ENCODE peak calls at places on chromosomes 5 and 9, in six cellular contexts. One of them, this sample, is unnamed.

GRCh38 chr9:38026021-38026809 is 42.8 kb downstream of the SHB start:
- DNase-seq in cardiac fibroblast: peak; percentile 90
- DNase-seq in glutamatergic neuron: peak; percentile 82
- DNase-seq in CD4-positive, alpha-beta T cell: no peak
- DNase-seq in HCT116: no peak
- DNase-seq in GM13977: no peak
- DNase-seq in this sample: peak; percentile 17

GRCh38 chr9:95727947-95728546 is 147.4 kb upstream of the ERCC6L2 start:
- DNase-seq in cardiac fibroblast: no peak
- DNase-seq in glutamatergic neuron: no peak
- DNase-seq in CD4-positive, alpha-beta T cell: no peak
- DNase-seq in HCT116: no peak
- DNase-seq in GM13977: no peak
- DNase-seq in this sample: no peak

GRCh38 chr9:121989010-121989409 is 104.1 kb downstream of the TTLL11 start:
- DNase-seq in cardiac fibroblast: peak; percentile 33
- DNase-seq in glutamatergic neuron: peak; percentile 46
- DNase-seq in CD4-positive, alpha-beta T cell: no peak
- DNase-seq in HCT116: no peak
- DNase-seq in GM13977: no peak
- DNase-seq in this sample: peak; percentile 20

GRCh38 chr5:65163698-65164097 is 318.0 kb downstream of the ADAMTS6 start:
- DNase-seq in cardiac fibroblast: no peak
- DNase-seq in glutamatergic neuron: no peak
- DNase-seq in CD4-positive, alpha-beta T cell: no peak
- DNase-seq in HCT116: no peak
- DNase-seq in GM13977: no peak
- DNase-seq in this sample: no peak

GRCh38 chr5:111667128-111667756 is 89.8 kb downstream of the NREP start:
- DNase-seq in cardiac fibroblast: no peak
- DNase-seq in glutamatergic neuron: no peak
- DNase-seq in CD4-positive, alpha-beta T cell: no peak
- DNase-seq in HCT116: no peak
- DNase-seq in GM13977: peak; percentile 9
- DNase-seq in this sample: no peak

GRCh38 chr5:66538531-66538930 is 57.7 kb upstream of the MAST4 start:
- DNase-seq in cardiac fibroblast: no peak
- DNase-seq in glutamatergic neuron: no peak
- DNase-seq in CD4-positive, alpha-beta T cell: no peak
- DNase-seq in HCT116: no peak
- DNase-seq in GM13977: no peak
- DNase-seq in this sample: no peak

GRCh38 chr5:141369994-141370848 is at the start of gene PCDHGB3:
- DNase-seq in cardiac fibroblast: peak; percentile 66
- DNase-seq in glutamatergic neuron: no peak
- DNase-seq in CD4-positive, alpha-beta T cell: peak; percentile 28
- DNase-seq in HCT116: no peak
- DNase-seq in GM13977: peak; percentile 84
- DNase-seq in this sample: peak; percentile 41

GRCh38 chr5:18483386-18483785 is 849.1 kb downstream of the TAF11L14 start:
- DNase-seq in cardiac fibroblast: no peak
- DNase-seq in glutamatergic neuron: no peak
- DNase-seq in CD4-positive, alpha-beta T cell: no peak
- DNase-seq in HCT116: no peak
- DNase-seq in GM13977: no peak
- DNase-seq in this sample: no peak

GRCh38 chr5:7047862-7048261 is 334.6 kb downstream of the TENT4A start:
- DNase-seq in cardiac fibroblast: no peak
- DNase-seq in glutamatergic neuron: no peak
- DNase-seq in CD4-positive, alpha-beta T cell: no peak
- DNase-seq in HCT116: no peak
- DNase-seq in GM13977: no peak
- DNase-seq in this sample: no peak

GRCh38 chr9:14312721-14313377 is 1.1 kb downstream of the NFIB start:
- DNase-seq in cardiac fibroblast: peak; percentile 39
- DNase-seq in glutamatergic neuron: peak; percentile 61
- DNase-seq in CD4-positive, alpha-beta T cell: no peak
- DNase-seq in HCT116: no peak
- DNase-seq in GM13977: no peak
- DNase-seq in this sample: no peak

GRCh38 chr9:98778711-98779530 is 17.4 kb downstream of the ANKS6 start:
- DNase-seq in cardiac fibroblast: no peak
- DNase-seq in glutamatergic neuron: peak; percentile 43
- DNase-seq in CD4-positive, alpha-beta T cell: no peak
- DNase-seq in HCT116: no peak
- DNase-seq in GM13977: no peak
- DNase-seq in this sample: no peak

GRCh38 chr9:133063500-133064231 is 1.9 kb downstream of the CEL start:
- DNase-seq in cardiac fibroblast: no peak
- DNase-seq in glutamatergic neuron: no peak
- DNase-seq in CD4-positive, alpha-beta T cell: no peak
- DNase-seq in HCT116: no peak
- DNase-seq in GM13977: no peak
- DNase-seq in this sample: no peak

GRCh38 chr9:95746408-95747165 is 128.9 kb upstream of the ERCC6L2 start:
- DNase-seq in cardiac fibroblast: no peak
- DNase-seq in glutamatergic neuron: no peak
- DNase-seq in CD4-positive, alpha-beta T cell: no peak
- DNase-seq in HCT116: no peak
- DNase-seq in GM13977: no peak
- DNase-seq in this sample: no peak

GRCh38 chr9:126482361-126483044 is 131.2 kb upstream of the LMX1B start:
- DNase-seq in cardiac fibroblast: peak; percentile 81
- DNase-seq in glutamatergic neuron: peak; percentile 59
- DNase-seq in CD4-positive, alpha-beta T cell: no peak
- DNase-seq in HCT116: no peak
- DNase-seq in GM13977: no peak
- DNase-seq in this sample: no peak

GRCh38 chr5:55897905-55898304 is 46.7 kb downstream of the IL31RA start:
- DNase-seq in cardiac fibroblast: peak; percentile 91
- DNase-seq in glutamatergic neuron: no peak
- DNase-seq in CD4-positive, alpha-beta T cell: no peak
- DNase-seq in HCT116: no peak
- DNase-seq in GM13977: no peak
- DNase-seq in this sample: no peak

GRCh38 chr5:170498811-170499210 is 5.0 kb upstream of the KCNIP1 start:
- DNase-seq in cardiac fibroblast: no peak
- DNase-seq in glutamatergic neuron: no peak
- DNase-seq in CD4-positive, alpha-beta T cell: no peak
- DNase-seq in HCT116: no peak
- DNase-seq in GM13977: no peak
- DNase-seq in this sample: no peak

GRCh38 chr9:104810421-104811339 is 46.8 kb downstream of the NIPSNAP3B start:
- DNase-seq in cardiac fibroblast: no peak
- DNase-seq in glutamatergic neuron: no peak
- DNase-seq in CD4-positive, alpha-beta T cell: no peak
- DNase-seq in HCT116: no peak
- DNase-seq in GM13977: no peak
- DNase-seq in this sample: peak; percentile 35

GRCh38 chr5:124102491-124102890 is 590.5 kb downstream of the CSNK1G3 start:
- DNase-seq in cardiac fibroblast: peak; percentile 34
- DNase-seq in glutamatergic neuron: no peak
- DNase-seq in CD4-positive, alpha-beta T cell: no peak
- DNase-seq in HCT116: no peak
- DNase-seq in GM13977: no peak
- DNase-seq in this sample: no peak

GRCh38 chr9:25543806-25544205 is 134.4 kb downstream of the TUSC1 start:
- DNase-seq in cardiac fibroblast: no peak
- DNase-seq in glutamatergic neuron: no peak
- DNase-seq in CD4-positive, alpha-beta T cell: no peak
- DNase-seq in HCT116: no peak
- DNase-seq in GM13977: no peak
- DNase-seq in this sample: no peak

GRCh38 chr5:59182722-59183121 is 599.8 kb downstream of the RAB3C start:
- DNase-seq in cardiac fibroblast: no peak
- DNase-seq in glutamatergic neuron: no peak
- DNase-seq in CD4-positive, alpha-beta T cell: no peak
- DNase-seq in HCT116: no peak
- DNase-seq in GM13977: no peak
- DNase-seq in this sample: no peak

GRCh38 chr9:129712595-129713524 is 40.0 kb downstream of the PTGES start:
- DNase-seq in cardiac fibroblast: peak; percentile 51
- DNase-seq in glutamatergic neuron: peak; percentile 61
- DNase-seq in CD4-positive, alpha-beta T cell: no peak
- DNase-seq in HCT116: no peak
- DNase-seq in GM13977: no peak
- DNase-seq in this sample: no peak

GRCh38 chr9:133730994-133731715 is 7.0 kb downstream of the SARDH start:
- DNase-seq in cardiac fibroblast: no peak
- DNase-seq in glutamatergic neuron: peak; percentile 14
- DNase-seq in CD4-positive, alpha-beta T cell: no peak
- DNase-seq in HCT116: no peak
- DNase-seq in GM13977: no peak
- DNase-seq in this sample: no peak

GRCh38 chr9:6944093-6944551 is 186.3 kb downstream of the KDM4C start:
- DNase-seq in cardiac fibroblast: peak; percentile 77
- DNase-seq in glutamatergic neuron: no peak
- DNase-seq in CD4-positive, alpha-beta T cell: no peak
- DNase-seq in HCT116: no peak
- DNase-seq in GM13977: no peak
- DNase-seq in this sample: no peak

DNA sequence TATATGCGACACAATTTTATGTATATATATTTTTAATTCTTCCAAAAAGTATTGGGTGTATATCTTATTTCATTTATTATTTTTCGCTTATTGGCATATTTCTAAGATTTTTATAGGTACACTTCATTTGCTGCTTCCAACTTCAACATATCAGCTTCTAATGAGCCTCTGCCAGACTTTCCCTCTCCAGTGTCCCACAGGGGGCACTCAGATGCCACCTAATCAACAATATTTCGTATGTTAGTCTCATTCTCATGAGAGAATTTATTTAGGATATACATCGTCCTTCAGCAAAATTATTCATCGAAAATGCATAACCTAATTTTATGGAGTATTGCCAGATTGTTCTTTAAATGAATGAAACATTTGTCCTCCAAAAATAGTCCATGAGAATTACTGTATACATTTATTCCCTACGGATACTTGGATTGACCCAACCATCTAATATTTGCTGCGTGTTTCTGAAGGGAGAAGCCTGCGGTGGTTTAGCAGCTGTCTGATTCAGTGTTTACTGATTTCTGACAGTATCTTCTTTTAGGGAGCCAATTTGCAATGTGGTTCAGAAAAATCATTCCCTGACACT is 100.6 kb upstream of the SELENOP start:
- DNase-seq in cardiac fibroblast: peak; percentile 77
- DNase-seq in glutamatergic neuron: no peak
- DNase-seq in CD4-positive, alpha-beta T cell: peak; percentile 61
- DNase-seq in HCT116: peak; percentile 51
- DNase-seq in GM13977: no peak
- DNase-seq in this sample: peak; percentile 71
- TF ChIP-seq CTCF in cardiac fibroblast: peak; percentile 56
- TF ChIP-seq CTCF in glutamatergic neuron: no peak
- TF ChIP-seq CTCF in CD4-positive, alpha-beta T cell: peak; percentile 75
- TF ChIP-seq CTCF in HCT116: peak; percentile 62
- TF ChIP-seq CTCF in GM13977: peak; percentile 38
- TF ChIP-seq CTCF in this sample: peak; percentile 45

GRCh38 chr5:75050415-75050814 is 1.9 kb downstream of the GCNT4 start:
- DNase-seq in cardiac fibroblast: peak; percentile 31
- DNase-seq in glutamatergic neuron: peak; percentile 62
- DNase-seq in CD4-positive, alpha-beta T cell: no peak
- DNase-seq in HCT116: no peak
- DNase-seq in GM13977: no peak
- DNase-seq in this sample: peak; percentile 26
- TF ChIP-seq CTCF in cardiac fibroblast: peak; percentile 43
- TF ChIP-seq CTCF in glutamatergic neuron: peak; percentile 24
- TF ChIP-seq CTCF in CD4-positive, alpha-beta T cell: no peak
- TF ChIP-seq CTCF in HCT116: peak; percentile 72
- TF ChIP-seq CTCF in GM13977: no peak
- TF ChIP-seq CTCF in this sample: no peak

GRCh38 chr5:61162010-61162831 is at the start of gene SMIM15:
- DNase-seq in cardiac fibroblast: peak; percentile 88
- DNase-seq in glutamatergic neuron: peak; percentile 93
- DNase-seq in CD4-positive, alpha-beta T cell: peak; percentile 79
- DNase-seq in HCT116: peak; percentile 79
- DNase-seq in GM13977: peak; percentile 89
- DNase-seq in this sample: peak; percentile 91
- TF ChIP-seq CTCF in cardiac fibroblast: no peak
- TF ChIP-seq CTCF in glutamatergic neuron: no peak
- TF ChIP-seq CTCF in CD4-positive, alpha-beta T cell: no peak
- TF ChIP-seq CTCF in HCT116: no peak
- TF ChIP-seq CTCF in GM13977: no peak
- TF ChIP-seq CTCF in this sample: no peak

DNA sequence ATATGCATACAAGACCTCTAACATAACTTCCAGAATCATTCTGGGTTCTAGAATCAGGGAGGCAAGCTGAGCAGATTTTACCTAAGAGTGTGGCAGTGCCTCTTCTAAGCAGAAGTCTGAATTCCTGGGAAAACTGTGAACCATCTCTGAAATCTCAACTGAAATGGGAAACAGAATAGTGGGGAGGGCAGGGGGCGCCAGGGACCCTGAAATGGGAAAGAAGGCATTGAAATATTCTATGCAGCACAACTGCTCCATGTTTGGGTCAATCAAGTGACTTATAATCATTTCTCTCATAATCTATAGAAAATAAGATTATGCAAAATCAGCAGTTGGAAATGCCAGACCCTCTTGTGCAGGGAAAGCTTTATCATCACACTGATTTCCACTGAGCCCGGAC is 156.1 kb downstream of the EBF1 start:
- DNase-seq in cardiac fibroblast: no peak
- DNase-seq in glutamatergic neuron: no peak
- DNase-seq in CD4-positive, alpha-beta T cell: no peak
- DNase-seq in HCT116: no peak
- DNase-seq in GM13977: no peak
- DNase-seq in this sample: no peak
- TF ChIP-seq CTCF in cardiac fibroblast: no peak
- TF ChIP-seq CTCF in glutamatergic neuron: no peak
- TF ChIP-seq CTCF in CD4-positive, alpha-beta T cell: no peak
- TF ChIP-seq CTCF in HCT116: no peak
- TF ChIP-seq CTCF in GM13977: no peak
- TF ChIP-seq CTCF in this sample: no peak

DNA sequence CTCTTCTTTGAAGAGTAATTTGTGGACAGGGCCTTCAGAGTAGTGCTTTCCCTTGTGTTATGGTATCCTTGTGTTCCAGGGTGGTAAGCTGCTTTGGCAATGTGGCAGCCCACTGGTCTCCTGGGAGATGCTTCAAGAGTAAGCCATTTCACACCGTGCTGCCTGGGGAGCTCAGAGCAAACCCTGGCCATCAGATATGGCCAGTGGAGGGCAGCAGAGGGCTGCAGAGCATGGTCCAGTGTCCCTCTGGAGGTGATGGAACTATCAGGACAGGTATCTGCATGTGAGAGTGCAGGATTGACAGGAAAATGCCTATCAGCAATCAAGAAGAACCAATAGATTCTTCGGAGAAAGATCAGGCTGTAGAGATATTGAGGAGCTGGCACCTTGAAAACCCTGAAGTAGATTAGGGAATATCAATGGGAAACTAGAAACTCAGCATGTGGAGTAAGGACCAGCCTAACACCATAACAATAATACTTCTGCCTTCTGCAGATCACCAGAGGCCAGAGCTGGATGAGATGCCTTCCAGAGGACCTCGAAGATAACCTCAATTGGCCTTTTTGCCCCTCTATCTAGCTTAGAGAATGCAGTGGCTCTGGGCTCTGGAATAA is 90.8 kb downstream of the PLPPR1 start:
- DNase-seq in cardiac fibroblast: peak; percentile 10
- DNase-seq in glutamatergic neuron: peak; percentile 75
- DNase-seq in CD4-positive, alpha-beta T cell: no peak
- DNase-seq in HCT116: peak; percentile 28
- DNase-seq in GM13977: peak; percentile 35
- DNase-seq in this sample: peak; percentile 76
- TF ChIP-seq CTCF in cardiac fibroblast: peak; percentile 60
- TF ChIP-seq CTCF in glutamatergic neuron: peak; percentile 65
- TF ChIP-seq CTCF in CD4-positive, alpha-beta T cell: no peak
- TF ChIP-seq CTCF in HCT116: peak; percentile 89
- TF ChIP-seq CTCF in GM13977: peak; percentile 88
- TF ChIP-seq CTCF in this sample: peak; percentile 69

GRCh38 chr5:12384005-12384404 is 479.8 kb upstream of the CTNND2 start:
- DNase-seq in cardiac fibroblast: no peak
- DNase-seq in glutamatergic neuron: no peak
- DNase-seq in CD4-positive, alpha-beta T cell: no peak
- DNase-seq in HCT116: no peak
- DNase-seq in GM13977: no peak
- DNase-seq in this sample: no peak
- TF ChIP-seq CTCF in cardiac fibroblast: no peak
- TF ChIP-seq CTCF in glutamatergic neuron: no peak
- TF ChIP-seq CTCF in CD4-positive, alpha-beta T cell: no peak
- TF ChIP-seq CTCF in HCT116: no peak
- TF ChIP-seq CTCF in GM13977: no peak
- TF ChIP-seq CTCF in this sample: no peak